ENCODE peak calls at places on chromosomes 6 and 20, in six cellular contexts. U is tibial nerve, R is upper lobe of left lung, E is Peyer's patch, O is body of pancreas, P is ovary. I is an unnamed sample.

GRCh38 chr6:89508755-89509563 is 76.0 kb downstream of the ANKRD6 start:
- DNase-seq in O (peak), U (no peak), R (peak), P (no peak), E (no peak), I (no peak)

GRCh38 chr6:82022614-82023102 is 224.9 kb downstream of the IBTK start:
- DNase-seq in R (no peak), O (no peak), P (no peak), E (no peak), U (no peak), I (no peak)

GRCh38 chr20:1474817-1475603 is 8.4 kb upstream of the NSFL1C start:
- DNase-seq in R (no peak), O (no peak), E (no peak), P (no peak), U (no peak), I (no peak)

GRCh38 chr6:144758602-144759001 is 473.5 kb downstream of the UTRN start:
- DNase-seq in E (no peak), P (no peak), U (no peak), R (no peak), O (no peak), I (no peak)

GRCh38 chr6:105359419-105360366 is 43.2 kb downstream of the PREP start:
- DNase-seq in E (no peak), P (no peak), O (no peak), R (peak), U (no peak), I (peak)

GRCh38 chr6:144314003-144314485 is 28.9 kb downstream of the UTRN start:
- DNase-seq in E (no peak), R (peak), P (peak), O (peak), U (peak), I (no peak)

GRCh38 chr6:123447315-123447937 is 189.3 kb downstream of the TRDN start:
- DNase-seq in O (no peak), U (no peak), R (no peak), E (no peak), P (no peak), I (no peak)

GRCh38 chr6:47428746-47429664 is 48.6 kb upstream of the CD2AP start:
- DNase-seq in U (no peak), P (no peak), R (no peak), E (no peak), O (no peak), I (no peak)

GRCh38 chr20:17928633-17929311 is 39.8 kb downstream of the SNX5 start:
- DNase-seq in U (no peak), R (no peak), P (no peak), O (peak), E (no peak), I (no peak)

GRCh38 chr6:56399250-56399671 is 151.9 kb upstream of the COL21A1 start:
- DNase-seq in P (no peak), U (no peak), E (no peak), R (no peak), O (no peak), I (no peak)

GRCh38 chr20:31602430-31602778 is 2.7 kb upstream of the ID1 start:
- DNase-seq in E (no peak), O (no peak), R (no peak), P (no peak), U (no peak), I (no peak)

GRCh38 chr6:20098267-20098876 is 113.9 kb downstream of the MBOAT1 start:
- DNase-seq in P (no peak), O (no peak), R (no peak), U (no peak), E (no peak), I (no peak)
- TF ChIP-seq POLR2A in P (no peak), O (no peak), R (no peak), U (no peak), E (no peak), I (no peak)

GRCh38 chr20:2742431-2742830 is 49.9 kb downstream of the EBF4 start:
- DNase-seq in R (no peak), P (no peak), U (no peak), O (no peak), E (no peak), I (no peak)
- TF ChIP-seq POLR2A in R (no peak), P (no peak), U (no peak), O (no peak), E (no peak), I (no peak)

GRCh38 chr20:44646641-44647274 is 4.7 kb downstream of the ADA start:
- DNase-seq in O (no peak), E (peak), P (no peak), U (no peak), R (no peak), I (no peak)

GRCh38 chr20:44644384-44645131 is 6.9 kb downstream of the ADA start:
- DNase-seq in E (peak), U (no peak), O (no peak), P (no peak), R (no peak), I (no peak)

GRCh38 chr20:44643596-44644383 is 7.7 kb downstream of the ADA start:
- DNase-seq in U (peak), R (peak), O (peak), E (peak), P (peak), I (no peak)

GRCh38 chr20:44648068-44648467 is 3.4 kb downstream of the ADA start:
- DNase-seq in P (no peak), R (no peak), U (no peak), E (no peak), O (no peak), I (no peak)

GRCh38 chr20:44646023-44646640 is 5.4 kb downstream of the ADA start:
- DNase-seq in O (no peak), P (no peak), E (peak), U (no peak), R (no peak), I (no peak)
- TF ChIP-seq POLR2A in O (no peak), P (no peak), E (no peak), U (no peak), R (no peak), I (no peak)

GRCh38 chr6:19836799-19837510 is at the start of gene ID4:
- DNase-seq in U (peak), E (peak), P (peak), R (peak), O (peak), I (no peak)
- TF ChIP-seq POLR2A in U (peak), E (peak), P (peak), R (peak), O (peak), I (no peak)

GRCh38 chr6:113184291-113184690 is 672.9 kb upstream of the MARCKS start:
- DNase-seq in P (no peak), O (no peak), R (no peak), E (no peak), U (no peak), I (no peak)
- TF ChIP-seq POLR2A in P (no peak), O (no peak), R (no peak), E (no peak), U (no peak), I (no peak)

DNA sequence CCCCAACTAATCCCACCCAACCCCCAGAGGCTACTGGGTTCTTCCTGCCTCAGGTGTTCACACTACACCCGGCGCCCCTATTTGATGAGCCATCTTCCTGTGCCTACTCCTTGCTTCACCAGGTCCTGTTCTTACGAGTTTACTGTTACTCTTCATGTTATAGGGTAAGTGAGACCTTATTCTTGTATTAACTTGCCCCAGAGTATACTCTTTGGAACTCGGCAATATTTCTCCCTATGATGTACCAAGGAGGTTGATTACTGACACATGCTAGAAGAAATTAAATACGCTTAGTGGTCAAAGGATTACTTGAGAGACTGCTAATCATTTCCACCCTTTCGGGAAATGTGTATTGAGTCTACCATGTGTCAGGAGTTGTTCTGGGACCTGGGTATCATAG is 8.9 kb downstream of the RING1 start:
- DNase-seq in R (no peak), P (no peak), O (no peak), U (no peak), E (no peak), I (no peak)
- TF ChIP-seq POLR2A in R (no peak), P (no peak), O (no peak), U (no peak), E (no peak), I (no peak)

I was measured in erythroblast.